ENCODE peak calls at places on chromosomes 4 and X, in six cellular contexts. C is GM12878, X is A549, S is K562, A is HepG2, R is endothelial cell of umbilical vein. L is an unnamed sample.

GRCh38 chr4:85557016-85557901 is 82.3 kb downstream of the ARHGAP24 start:
- DNase-seq in C (peak), X (no peak), S (no peak), A (no peak), R (no peak), L (peak)

GRCh38 chr4:126520731-126521130 is 1112.0 kb upstream of the INTU start:
- DNase-seq in C (no peak), X (no peak), S (no peak), A (no peak), R (no peak), L (no peak)

GRCh38 chrX:10030570-10030969 is 63.4 kb downstream of the CLDN34 start:
- DNase-seq in C (no peak), X (peak), S (no peak), A (peak), R (no peak), L (no peak)

GRCh38 chr4:101136373-101137370 is 210.7 kb downstream of the PPP3CA start:
- DNase-seq in C (no peak), X (peak), S (no peak), A (no peak), R (no peak), L (no peak)

GRCh38 chrX:81202413-81202794 is 502 bp downstream of the SH3BGRL start:
- DNase-seq in C (no peak), X (no peak), S (no peak), A (no peak), R (peak), L (peak)

GRCh38 chr4:6595897-6596537 is 21.0 kb downstream of the MAN2B2 start:
- DNase-seq in C (no peak), X (peak), S (peak), A (no peak), R (no peak), L (peak)

GRCh38 chr4:137659431-137659830 is 127.1 kb upstream of the PCDH18 start:
- DNase-seq in C (no peak), X (no peak), S (no peak), A (no peak), R (no peak), L (no peak)

GRCh38 chr4:1933700-1934099 is 62.5 kb downstream of the NSD2 start:
- DNase-seq in C (no peak), X (no peak), S (no peak), A (no peak), R (no peak), L (no peak)

GRCh38 chr4:76011700-76012387 is 4.5 kb upstream of the CXCL9 start:
- DNase-seq in C (peak), X (no peak), S (no peak), A (no peak), R (peak), L (no peak)

GRCh38 chr4:128648021-128648420 is 161.5 kb upstream of the JADE1 start:
- DNase-seq in C (no peak), X (no peak), S (no peak), A (no peak), R (no peak), L (no peak)

GRCh38 chr4:168797176-168797575 is 212.9 kb downstream of the CBR4 start:
- DNase-seq in C (no peak), X (peak), S (no peak), A (peak), R (peak), L (peak)

GRCh38 chr4:86359944-86360478 is at the start of gene MAPK10:
- DNase-seq in C (peak), X (no peak), S (no peak), A (no peak), R (peak), L (peak)

GRCh38 chr4:150425161-150425560 is 156.8 kb upstream of the MAB21L2 start:
- DNase-seq in C (no peak), X (no peak), S (no peak), A (no peak), R (no peak), L (no peak)

GRCh38 chr4:10625130-10625529 is 59.4 kb downstream of the CLNK start:
- DNase-seq in C (no peak), X (no peak), S (no peak), A (peak), R (no peak), L (no peak)

GRCh38 chr4:5572114-5572513 is 136.2 kb downstream of the EVC2 start:
- DNase-seq in C (no peak), X (no peak), S (no peak), A (no peak), R (no peak), L (peak)

GRCh38 chr4:79623125-79623905 is 215.3 kb upstream of the GK2 start:
- DNase-seq in C (no peak), X (no peak), S (no peak), A (no peak), R (no peak), L (no peak)

GRCh38 chrX:43750248-43750676 is 94.2 kb downstream of the MAOA start:
- DNase-seq in C (no peak), X (peak), S (peak), A (peak), R (peak), L (peak)
- TF ChIP-seq MAX in C (no peak), X (no peak), S (no peak), A (no peak), R (no peak), L (no peak)

GRCh38 chr4:121377065-121377464 is 3.8 kb downstream of the QRFPR start:
- DNase-seq in C (no peak), X (no peak), S (no peak), A (no peak), R (no peak), L (no peak)

GRCh38 chr4:121373841-121374240 is 7.0 kb downstream of the QRFPR start:
- DNase-seq in C (no peak), X (no peak), S (no peak), A (no peak), R (no peak), L (no peak)

GRCh38 chr4:121376541-121376940 is 4.3 kb downstream of the QRFPR start:
- DNase-seq in C (no peak), X (no peak), S (no peak), A (no peak), R (no peak), L (no peak)

GRCh38 chr4:121375262-121375661 is 5.6 kb downstream of the QRFPR start:
- DNase-seq in C (no peak), X (no peak), S (no peak), A (no peak), R (no peak), L (no peak)

GRCh38 chr4:121376097-121376496 is 4.7 kb downstream of the QRFPR start:
- DNase-seq in C (no peak), X (no peak), S (no peak), A (no peak), R (no peak), L (no peak)
- TF ChIP-seq MYC in C (no peak), X (no peak), S (no peak), A (no peak), R (no peak), L (no peak)

DNA sequence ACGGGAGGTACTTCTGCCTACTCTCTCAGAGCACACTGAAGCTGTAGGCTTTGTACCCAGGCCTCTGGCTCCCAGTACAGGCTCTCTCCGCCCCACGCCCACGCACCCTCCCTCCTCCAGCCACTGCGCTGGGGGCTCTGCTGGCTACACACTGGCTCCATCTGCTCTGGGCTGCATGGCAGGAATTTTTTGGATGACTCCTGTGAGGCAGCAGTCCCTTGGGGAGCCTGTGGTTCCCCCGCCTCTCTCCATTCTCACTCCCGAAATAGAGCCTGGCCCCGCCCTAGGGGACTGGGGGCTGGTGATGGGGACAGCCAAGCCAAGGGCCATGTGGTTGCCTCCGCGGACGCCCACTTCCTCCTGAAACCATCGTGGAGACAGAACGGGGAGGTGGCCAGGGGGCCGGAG is 58.1 kb upstream of the ADRA2C start:
- DNase-seq in C (no peak), X (no peak), S (no peak), A (no peak), R (no peak), L (peak)
- TF ChIP-seq MAX in C (no peak), X (no peak), S (no peak), A (no peak), R (no peak), L (peak)

GRCh38 chrX:72475952-72476668 is 96.5 kb downstream of the HDAC8 start:
- DNase-seq in C (no peak), X (no peak), S (no peak), A (no peak), R (no peak), L (no peak)

GRCh38 chrX:72477787-72478186 is 94.9 kb downstream of the HDAC8 start:
- DNase-seq in C (no peak), X (no peak), S (no peak), A (no peak), R (peak), L (no peak)

GRCh38 chrX:72479324-72480274 is 93.0 kb downstream of the HDAC8 start:
- DNase-seq in C (no peak), X (no peak), S (no peak), A (peak), R (no peak), L (no peak)

GRCh38 chrX:72478351-72478750 is 94.3 kb downstream of the HDAC8 start:
- DNase-seq in C (no peak), X (no peak), S (no peak), A (no peak), R (no peak), L (no peak)

GRCh38 chrX:72478853-72479252 is 93.8 kb downstream of the HDAC8 start:
- DNase-seq in C (no peak), X (no peak), S (no peak), A (peak), R (no peak), L (no peak)
- TF ChIP-seq MYC in C (no peak), X (no peak), S (no peak), A (no peak), R (no peak), L (no peak)

GRCh38 chr4:111043286-111043685 is 420.4 kb upstream of the PITX2 start:
- DNase-seq in C (no peak), X (no peak), S (no peak), A (no peak), R (no peak), L (no peak)

GRCh38 chr4:111040904-111041303 is 418.0 kb upstream of the PITX2 start:
- DNase-seq in C (no peak), X (no peak), S (no peak), A (no peak), R (no peak), L (no peak)

DNA sequence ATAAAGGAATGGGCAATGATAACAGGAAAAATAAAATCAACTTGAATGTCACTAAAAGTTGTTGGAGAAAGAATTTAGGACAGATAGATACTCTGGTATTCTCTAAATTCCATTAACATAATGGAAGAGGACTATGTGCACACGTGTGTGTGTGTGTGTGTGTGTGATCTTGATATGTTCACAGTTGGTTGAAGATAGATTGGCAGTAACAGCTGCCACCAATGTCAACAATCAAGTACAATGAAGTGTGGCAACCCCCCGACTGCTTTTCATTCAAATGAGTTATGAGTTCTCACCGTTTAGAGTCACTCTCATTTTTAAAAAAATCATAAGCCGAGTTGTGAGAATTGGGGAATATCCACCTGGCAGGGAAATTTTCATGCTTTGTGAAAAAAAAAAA is 414.7 kb upstream of the PITX2 start:
- DNase-seq in C (no peak), X (no peak), S (no peak), A (no peak), R (no peak), L (no peak)
- TF ChIP-seq MAX in C (no peak), X (no peak), S (no peak), A (no peak), R (no peak), L (no peak)

GRCh38 chr4:25437951-25438350 is 60.9 kb downstream of the ANAPC4 start:
- DNase-seq in C (no peak), X (no peak), S (no peak), A (no peak), R (no peak), L (no peak)

GRCh38 chr4:25441519-25442117 is 64.6 kb downstream of the ANAPC4 start:
- DNase-seq in C (no peak), X (peak), S (peak), A (peak), R (peak), L (peak)

GRCh38 chr4:25442863-25443307 is 65.8 kb downstream of the ANAPC4 start:
- DNase-seq in C (no peak), X (no peak), S (no peak), A (no peak), R (no peak), L (no peak)

GRCh38 chr4:25439913-25440477 is 62.9 kb downstream of the ANAPC4 start:
- DNase-seq in C (peak), X (peak), S (peak), A (peak), R (peak), L (peak)

GRCh38 chr4:25440478-25441030 is 63.5 kb downstream of the ANAPC4 start:
- DNase-seq in C (no peak), X (no peak), S (no peak), A (no peak), R (peak), L (no peak)
- TF ChIP-seq MYC in C (no peak), X (no peak), S (no peak), A (no peak), R (no peak), L (no peak)

GRCh38 chr4:83828601-83829000 is 292.7 kb downstream of the GPAT3 start:
- DNase-seq in C (no peak), X (no peak), S (no peak), A (no peak), R (no peak), L (no peak)

GRCh38 chr4:83833920-83834319 is 298.0 kb downstream of the GPAT3 start:
- DNase-seq in C (no peak), X (no peak), S (no peak), A (no peak), R (no peak), L (no peak)

GRCh38 chr4:83831588-83831987 is 295.7 kb downstream of the GPAT3 start:
- DNase-seq in C (no peak), X (no peak), S (no peak), A (no peak), R (no peak), L (no peak)

DNA sequence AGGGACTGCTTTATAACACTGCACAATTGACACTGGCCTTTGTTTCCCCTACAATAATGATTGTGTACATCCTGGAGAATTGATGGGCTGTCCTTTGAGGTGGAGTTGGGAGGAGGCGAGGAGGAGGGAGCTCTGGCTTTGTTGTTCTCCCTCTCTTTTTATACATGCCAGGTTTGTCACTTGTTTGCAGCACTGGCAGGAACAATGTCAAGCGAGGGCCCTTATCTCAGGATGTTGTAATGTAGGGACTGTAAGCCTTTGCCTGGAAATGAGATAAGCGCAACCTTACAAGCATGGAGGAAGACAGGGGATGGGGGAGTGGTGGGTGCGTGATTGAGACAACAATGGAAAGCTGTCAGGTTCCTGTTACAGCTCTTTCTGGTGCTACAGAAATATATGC is 294.2 kb downstream of the GPAT3 start:
- DNase-seq in C (no peak), X (no peak), S (no peak), A (no peak), R (peak), L (no peak)
- TF ChIP-seq MAX in C (no peak), X (no peak), S (no peak), A (no peak), R (no peak), L (no peak)

GRCh38 chrX:107630031-107630689 is 1.9 kb downstream of the PRPS1 start:
- DNase-seq in C (no peak), X (no peak), S (no peak), A (no peak), R (no peak), L (no peak)

GRCh38 chrX:107626916-107627315 is 1.4 kb upstream of the PRPS1 start:
- DNase-seq in C (no peak), X (peak), S (no peak), A (no peak), R (no peak), L (no peak)

GRCh38 chrX:107627792-107628661 is at the start of gene PRPS1:
- DNase-seq in C (peak), X (peak), S (peak), A (peak), R (peak), L (peak)

GRCh38 chrX:107629533-107629909 is 1.2 kb downstream of the PRPS1 start:
- DNase-seq in C (no peak), X (peak), S (peak), A (peak), R (peak), L (peak)

DNA sequence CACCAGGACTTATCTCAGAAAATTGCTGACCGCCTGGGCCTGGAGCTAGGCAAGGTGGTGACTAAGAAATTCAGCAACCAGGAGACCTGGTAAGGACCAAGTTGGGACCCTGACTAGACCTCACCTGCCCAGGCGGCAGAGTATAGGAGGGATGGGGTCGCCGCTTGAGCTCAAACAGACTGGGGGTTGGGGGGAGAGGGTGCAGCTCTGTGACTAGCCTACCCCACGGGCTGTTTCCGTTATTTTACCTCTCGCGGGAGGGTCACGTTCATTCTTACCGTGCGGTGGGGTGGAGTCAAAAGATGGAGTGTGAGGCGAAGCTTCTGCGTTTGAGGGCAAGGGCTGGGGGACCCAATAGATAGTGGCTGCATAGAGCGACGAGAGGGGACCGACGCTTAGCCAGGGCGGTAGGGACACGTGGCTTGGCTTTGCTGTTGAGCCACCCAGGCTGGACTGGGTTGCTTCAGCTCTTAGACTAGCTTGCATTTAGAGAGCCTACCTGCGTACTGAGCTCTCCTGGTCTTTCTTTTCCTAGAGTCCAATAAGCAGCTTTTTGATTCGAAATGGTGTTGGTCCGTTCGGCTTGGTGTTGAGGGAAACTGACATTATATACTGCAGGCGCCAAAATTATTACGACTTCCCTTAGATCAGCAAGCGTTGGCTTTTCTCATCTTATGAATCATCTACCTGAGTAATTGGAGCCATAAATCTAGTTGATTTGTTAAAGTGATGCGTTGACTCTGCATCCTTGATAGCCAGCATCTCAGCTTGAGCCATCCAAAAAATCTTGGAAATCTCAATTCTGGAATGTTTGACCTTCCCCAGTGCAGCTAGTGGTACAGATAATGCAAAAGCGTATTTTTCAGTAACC is 587 bp downstream of the PRPS1 start:
- DNase-seq in C (no peak), X (peak), S (peak), A (peak), R (peak), L (peak)
- TF ChIP-seq MYC in C (no peak), X (no peak), S (no peak), A (no peak), R (no peak), L (peak)

L was measured in NB4.